ENCODE peak calls at places on chromosomes 1 and 21, in six cellular contexts. One of them, this sample, is unnamed.
A peak's percentile ranks its signal among the peaks of the same experiment; 100 is the strongest.

GRCh38 chr21:36330904-36331303 is 10.9 kb downstream of the MORC3 start:
- DNase-seq in iPS-NIHi11: peak; percentile 61
- DNase-seq in ovary: peak; percentile 37
- DNase-seq in GM23248: peak; percentile 71
- DNase-seq in foreskin fibroblast: peak; percentile 70
- DNase-seq in thyroid gland: peak; percentile 60
- DNase-seq in this sample: no peak

GRCh38 chr1:212902054-212902453 is 44.0 kb downstream of the FLVCR1 start:
- DNase-seq in foreskin fibroblast: no peak
- DNase-seq in ovary: no peak
- DNase-seq in thyroid gland: no peak
- DNase-seq in iPS-NIHi11: no peak
- DNase-seq in GM23248: no peak
- DNase-seq in this sample: no peak

GRCh38 chr21:32413697-32414578 is 1.4 kb downstream of the EVA1C start:
- DNase-seq in thyroid gland: peak; percentile 72
- DNase-seq in ovary: peak; percentile 34
- DNase-seq in GM23248: peak; percentile 37
- DNase-seq in iPS-NIHi11: no peak
- DNase-seq in foreskin fibroblast: peak; percentile 49
- DNase-seq in this sample: no peak

GRCh38 chr1:43034195-43034658 is 75.6 kb upstream of the SLC2A1 start:
- DNase-seq in iPS-NIHi11: no peak
- DNase-seq in ovary: no peak
- DNase-seq in GM23248: no peak
- DNase-seq in foreskin fibroblast: no peak
- DNase-seq in thyroid gland: no peak
- DNase-seq in this sample: no peak

GRCh38 chr1:185170291-185170848 is 13.4 kb downstream of the SWT1 start:
- DNase-seq in GM23248: peak; percentile 68
- DNase-seq in ovary: no peak
- DNase-seq in iPS-NIHi11: peak; percentile 65
- DNase-seq in foreskin fibroblast: peak; percentile 75
- DNase-seq in thyroid gland: no peak
- DNase-seq in this sample: no peak

GRCh38 chr1:29706936-29707335 is 470.6 kb downstream of the PTPRU start:
- DNase-seq in iPS-NIHi11: peak; percentile 94
- DNase-seq in GM23248: peak; percentile 77
- DNase-seq in ovary: no peak
- DNase-seq in thyroid gland: peak; percentile 3
- DNase-seq in foreskin fibroblast: peak; percentile 87
- DNase-seq in this sample: no peak

GRCh38 chr1:29383972-29384371 is 147.7 kb downstream of the PTPRU start:
- DNase-seq in ovary: no peak
- DNase-seq in thyroid gland: no peak
- DNase-seq in GM23248: peak; percentile 61
- DNase-seq in iPS-NIHi11: no peak
- DNase-seq in foreskin fibroblast: peak; percentile 72
- DNase-seq in this sample: no peak

GRCh38 chr1:31580891-31581603 is 4.7 kb downstream of the TINAGL1 start:
- DNase-seq in ovary: no peak
- DNase-seq in foreskin fibroblast: no peak
- DNase-seq in thyroid gland: no peak
- DNase-seq in GM23248: no peak
- DNase-seq in iPS-NIHi11: no peak
- DNase-seq in this sample: no peak

GRCh38 chr1:27257155-27257554 is 22.7 kb downstream of the WDTC1 start:
- DNase-seq in iPS-NIHi11: no peak
- DNase-seq in foreskin fibroblast: no peak
- DNase-seq in GM23248: peak; percentile 13
- DNase-seq in ovary: no peak
- DNase-seq in thyroid gland: no peak
- DNase-seq in this sample: no peak

GRCh38 chr21:46504681-46505080 is 46.0 kb downstream of the DIP2A start:
- DNase-seq in thyroid gland: no peak
- DNase-seq in GM23248: no peak
- DNase-seq in foreskin fibroblast: no peak
- DNase-seq in ovary: no peak
- DNase-seq in iPS-NIHi11: no peak
- DNase-seq in this sample: no peak

GRCh38 chr1:57423135-57424131 is at the start of gene DAB1:
- DNase-seq in GM23248: peak; percentile 43
- DNase-seq in iPS-NIHi11: peak; percentile 48
- DNase-seq in ovary: peak; percentile 10
- DNase-seq in foreskin fibroblast: peak; percentile 39
- DNase-seq in thyroid gland: no peak
- DNase-seq in this sample: peak; percentile 18

GRCh38 chr1:53341521-53341895 is 13.6 kb upstream of the LRP8 start:
- DNase-seq in thyroid gland: no peak
- DNase-seq in foreskin fibroblast: no peak
- DNase-seq in GM23248: no peak
- DNase-seq in iPS-NIHi11: no peak
- DNase-seq in ovary: peak; percentile 2
- DNase-seq in this sample: no peak

GRCh38 chr21:14740116-14740515 is 194.0 kb upstream of the SAMSN1 start:
- DNase-seq in foreskin fibroblast: no peak
- DNase-seq in thyroid gland: no peak
- DNase-seq in GM23248: no peak
- DNase-seq in ovary: no peak
- DNase-seq in iPS-NIHi11: no peak
- DNase-seq in this sample: no peak

GRCh38 chr21:16851054-16851453 is 661.8 kb upstream of the CXADR start:
- DNase-seq in thyroid gland: no peak
- DNase-seq in foreskin fibroblast: no peak
- DNase-seq in GM23248: no peak
- DNase-seq in ovary: no peak
- DNase-seq in iPS-NIHi11: no peak
- DNase-seq in this sample: no peak